ENCODE peak calls at places on chromosomes 16 and 17, in four cellular contexts. W, H, V and I are unnamed samples.

GRCh38 chr16:51876934-51877333 is 670.0 kb downstream of the TOX3 start:
- DNase-seq in W (no peak), H (no peak), V (peak; percentile 83), I (no peak)

GRCh38 chr17:31269597-31269996 is 27.4 kb downstream of the OMG start:
- DNase-seq in W (peak; percentile 32), H (peak; percentile 34), V (peak; percentile 97), I (no peak)

GRCh38 chr17:45043268-45043681 is 8.2 kb downstream of the DCAKD start:
- DNase-seq in W (no peak), H (no peak), V (no peak), I (peak; percentile 33)

GRCh38 chr17:4599505-4600281 is 15.4 kb downstream of the SMTNL2 start:
- DNase-seq in W (no peak), H (peak; percentile 70), V (peak; percentile 15), I (peak; percentile 62)

GRCh38 chr17:9646556-9646905 is 1.2 kb downstream of the USP43 start:
- DNase-seq in W (no peak), H (no peak), V (no peak), I (no peak)

GRCh38 chr17:40519089-40519775 is 17.8 kb upstream of the TNS4 start:
- DNase-seq in W (no peak), H (no peak), V (no peak), I (no peak)

GRCh38 chr17:72511874-72512273 is 391.1 kb downstream of the SOX9 start:
- DNase-seq in W (no peak), H (no peak), V (no peak), I (no peak)

GRCh38 chr16:4505356-4506153 is 29.4 kb downstream of the HMOX2 start:
- DNase-seq in W (no peak), H (no peak), V (no peak), I (no peak)

GRCh38 chr17:4900231-4901107 is 1.1 kb downstream of the C17orf107 start:
- DNase-seq in W (no peak), H (no peak), V (no peak), I (no peak)

GRCh38 chr17:34378664-34379101 is 15.7 kb upstream of the CCL1 start:
- DNase-seq in W (no peak), H (no peak), V (no peak), I (no peak)

GRCh38 chr17:55394357-55395021 is 27.1 kb downstream of the MMD start:
- DNase-seq in W (no peak), H (no peak), V (no peak), I (no peak)

GRCh38 chr16:89645122-89645521 is 12.4 kb downstream of the CHMP1A start:
- DNase-seq in W (no peak), H (no peak), V (no peak), I (no peak)

GRCh38 chr17:2013994-2014317 is 11.2 kb downstream of the RTN4RL1 start:
- DNase-seq in W (no peak), H (no peak), V (no peak), I (no peak)

GRCh38 chr17:17420035-17420434 is 56.8 kb upstream of the MED9 start:
- DNase-seq in W (no peak), H (no peak), V (no peak), I (no peak)

GRCh38 chr17:39213852-39214251 is 11.9 kb downstream of the STAC2 start:
- DNase-seq in W (peak; percentile 86), H (no peak), V (peak; percentile 22), I (no peak)

GRCh38 chr16:57840833-57841232 is 38.5 kb upstream of the KIFC3 start:
- DNase-seq in W (no peak), H (no peak), V (no peak), I (no peak)

GRCh38 chr17:27649929-27650328 is 18.9 kb downstream of the LGALS9 start:
- DNase-seq in W (no peak), H (no peak), V (no peak), I (no peak)

GRCh38 chr17:16434662-16435061 is 19.3 kb downstream of the TRPV2 start:
- DNase-seq in W (no peak), H (no peak), V (no peak), I (no peak)

GRCh38 chr16:76294691-76295214 is 17.6 kb downstream of the CNTNAP4 start:
- DNase-seq in W (no peak), H (no peak), V (no peak), I (no peak)

GRCh38 chr17:41116292-41116691 is 1.9 kb downstream of the KRTAP4-11 start:
- DNase-seq in W (no peak), H (no peak), V (no peak), I (no peak)

GRCh38 chr16:86505899-86506864 is 4.1 kb upstream of the FOXF1 start:
- DNase-seq in W (no peak), H (no peak), V (peak; percentile 27), I (no peak)

GRCh38 chr16:79891458-79891857 is 290.9 kb upstream of the MAF start:
- DNase-seq in W (no peak), H (no peak), V (no peak), I (no peak)

GRCh38 chr16:81630632-81631026 is 148.5 kb upstream of the PLCG2 start:
- DNase-seq in W (no peak), H (no peak), V (no peak), I (no peak)

GRCh38 chr16:85316321-85316919 is 204.1 kb upstream of the CIBAR2 start:
- DNase-seq in W (peak; percentile 83), H (no peak), V (peak; percentile 51), I (peak; percentile 93)

GRCh38 chr17:76791053-76791980 is 53.4 kb downstream of the MFSD11 start:
- DNase-seq in W (no peak), H (no peak), V (peak; percentile 38), I (peak; percentile 62)

GRCh38 chr17:4854181-4854681 is 21.1 kb downstream of the MINK1 start:
- DNase-seq in W (no peak), H (no peak), V (peak; percentile 66), I (no peak)

GRCh38 chr17:31558748-31559646 is 167.5 kb downstream of the RAB11FIP4 start:
- DNase-seq in W (peak; percentile 42), H (no peak), V (peak; percentile 80), I (peak; percentile 95)

GRCh38 chr17:62994931-62995330 is 28.9 kb downstream of the TANC2 start:
- DNase-seq in W (no peak), H (no peak), V (peak; percentile 15), I (no peak)

GRCh38 chr17:72812823-72813222 is 279.7 kb downstream of the SLC39A11 start:
- DNase-seq in W (peak; percentile 51), H (no peak), V (peak; percentile 86), I (no peak)

GRCh38 chr17:45296003-45296832 is 20.6 kb downstream of the MAP3K14 start:
- DNase-seq in W (no peak), H (no peak), V (peak; percentile 62), I (no peak)

GRCh38 chr16:3654249-3654991 is at the start of gene DNASE1:
- DNase-seq in W (peak; percentile 47), H (peak; percentile 61), V (peak; percentile 36), I (peak; percentile 80)

GRCh38 chr16:62638324-62638911 is 602.2 kb upstream of the CDH8 start:
- DNase-seq in W (no peak), H (no peak), V (no peak), I (no peak)

GRCh38 chr16:35102780-35103403 is 1643.5 kb downstream of the TP53TG3F start:
- DNase-seq in W (no peak), H (no peak), V (no peak), I (peak; percentile 26)

GRCh38 chr17:42843358-42843934 is 934 bp upstream of the AOC2 start:
- DNase-seq in W (peak; percentile 51), H (no peak), V (peak; percentile 74), I (peak; percentile 80)

GRCh38 chr16:87712184-87712822 is 53.5 kb downstream of the KLHDC4 start:
- DNase-seq in W (no peak), H (no peak), V (no peak), I (no peak)

GRCh38 chr16:87709677-87710076 is 56.1 kb downstream of the KLHDC4 start:
- DNase-seq in W (no peak), H (no peak), V (no peak), I (no peak)

GRCh38 chr16:87708181-87708580 is 57.6 kb downstream of the KLHDC4 start:
- DNase-seq in W (no peak), H (no peak), V (no peak), I (no peak)

GRCh38 chr16:87708881-87709638 is 56.7 kb downstream of the KLHDC4 start:
- DNase-seq in W (no peak), H (no peak), V (no peak), I (no peak)

DNA sequence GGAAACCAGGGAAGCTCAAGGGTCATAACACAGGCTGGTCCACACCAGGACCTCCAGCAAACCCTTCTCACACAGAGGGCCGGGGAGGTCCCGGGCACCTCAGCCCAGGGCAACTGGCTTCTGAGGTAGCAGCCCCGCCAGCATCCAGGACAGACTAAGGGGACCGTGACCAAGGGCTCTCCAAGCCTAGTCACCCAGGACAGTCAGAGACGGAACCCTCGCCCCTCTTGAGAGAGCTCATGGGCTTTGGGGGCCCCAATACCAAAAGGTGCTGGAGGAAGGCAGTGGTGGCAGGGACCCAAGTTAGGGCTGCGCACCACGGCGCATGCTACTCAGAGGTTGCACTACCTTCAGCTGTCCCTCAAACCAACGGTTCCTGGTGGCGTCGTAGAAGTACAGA is 54.9 kb downstream of the KLHDC4 start:
- DNase-seq in W (no peak), H (no peak), V (no peak), I (no peak)
- TF ChIP-seq RAD21 in W (no peak), H (no peak), V (no peak), I (no peak)

GRCh38 chr17:15384142-15384803 is 42.9 kb upstream of the TEKT3 start:
- DNase-seq in W (no peak), H (no peak), V (peak; percentile 25), I (no peak)
- H2AFZ ChIP-seq in W (no peak overlapping the region), H (peak overlapping the region; percentile 89), V (peak overlapping the region; percentile 62), I (peak overlapping the region; percentile 58)

GRCh38 chr17:50029185-50029584 is 26.7 kb upstream of the ITGA3 start:
- DNase-seq in W (no peak), H (no peak), V (no peak), I (peak; percentile 24)

GRCh38 chr17:50027639-50028206 is 28.2 kb upstream of the ITGA3 start:
- DNase-seq in W (peak; percentile 84), H (no peak), V (peak; percentile 96), I (peak; percentile 56)

GRCh38 chr17:50028207-50029120 is 27.4 kb upstream of the ITGA3 start:
- DNase-seq in W (no peak), H (no peak), V (peak; percentile 30), I (peak; percentile 46)

GRCh38 chr17:50026046-50026675 is 29.7 kb upstream of the ITGA3 start:
- DNase-seq in W (no peak), H (no peak), V (no peak), I (peak; percentile 24)

GRCh38 chr17:50026901-50027638 is 28.8 kb upstream of the ITGA3 start:
- DNase-seq in W (peak; percentile 77), H (peak; percentile 44), V (peak; percentile 75), I (peak; percentile 93)
- TF ChIP-seq RAD21 in W (peak; percentile 97), H (peak; percentile 82), V (peak; percentile 95), I (peak; percentile 95)

DNA sequence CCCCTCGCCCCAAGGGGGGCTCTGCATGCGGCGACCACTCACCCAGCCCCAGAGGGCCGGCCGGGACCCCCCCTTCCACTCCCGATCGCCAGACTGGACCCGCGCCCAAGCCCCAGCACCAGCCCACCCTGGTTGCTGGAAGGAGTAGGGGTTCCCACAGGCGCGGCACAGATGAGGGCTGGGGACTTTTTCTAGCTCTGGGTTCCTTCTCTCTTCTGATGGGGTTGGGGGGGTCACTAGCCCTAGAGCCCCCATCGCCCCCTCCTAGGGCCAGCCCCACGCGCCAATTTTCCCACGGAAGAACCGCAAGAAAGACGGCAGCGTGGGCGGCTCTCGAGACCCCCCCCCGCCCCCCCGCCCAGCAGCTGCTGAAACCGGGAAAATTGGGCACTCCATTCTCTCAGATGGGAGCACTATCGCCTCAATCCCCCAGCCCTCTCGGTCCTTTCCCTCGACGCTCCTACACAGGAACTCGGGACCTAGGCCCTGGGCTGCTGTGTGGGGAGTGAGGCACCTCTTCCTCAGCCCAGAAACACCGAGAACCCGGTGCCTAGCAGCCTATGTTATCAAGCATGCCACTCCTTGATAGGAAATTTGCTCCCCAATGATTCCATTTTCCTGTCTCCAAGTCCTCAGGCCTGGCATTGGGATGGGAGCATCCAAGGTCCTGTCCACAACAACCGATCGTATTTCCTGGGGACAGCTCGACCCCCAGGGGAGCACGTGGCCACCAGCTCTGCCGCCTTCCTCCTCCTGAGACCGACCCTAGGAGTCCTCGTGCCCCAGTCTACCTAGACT is 17.1 kb upstream of the CBX8 start:
- DNase-seq in W (no peak), H (no peak), V (no peak), I (peak; percentile 90)
- H2AFZ ChIP-seq in W (no peak overlapping the region), H (no peak overlapping the region), V (peak overlapping the region; percentile 73), I (peak overlapping the region; percentile 94)